ENCODE peak calls at places on chromosomes 5 and 9, in ten cellular contexts. M is IMR-90, Y is sigmoid colon, X is stomach, L is prostate gland, T is HCT116, R is adrenal gland, P is tibial nerve, V is GM12878, A is heart left ventricle. Z is an unnamed sample. For H3K4me1, the result is how much of the 10 kb centered on the place peaks cover.

GRCh38 chr9:92406506-92406905 is 2.1 kb upstream of the OGN start:
- DNase-seq in V (peak), A (no peak), X (no peak), T (no peak), R (peak), M (no peak), L (peak), P (no peak), Y (peak), Z (peak)

GRCh38 chr9:108634669-108635462 is 220.9 kb downstream of the ACTL7B start:
- DNase-seq in R (no peak), Y (no peak), M (no peak), A (no peak), V (no peak), T (peak), X (no peak), L (no peak), P (no peak), Z (no peak)

GRCh38 chr9:131714161-131714646 is 25.7 kb downstream of the RAPGEF1 start:
- DNase-seq in P (no peak), Y (peak), M (peak), T (no peak), V (no peak), R (no peak), L (peak), X (peak), A (peak), Z (no peak)

GRCh38 chr5:168370826-168371225 is 79.4 kb downstream of the WWC1 start:
- DNase-seq in A (no peak), R (no peak), P (no peak), T (no peak), V (no peak), Y (no peak), L (no peak), M (no peak), X (no peak), Z (no peak)

GRCh38 chr9:134488251-134488900 is 153.2 kb upstream of the COL5A1 start:
- DNase-seq in Y (peak), P (peak), M (no peak), A (no peak), L (no peak), T (no peak), V (no peak), X (no peak), R (no peak), Z (no peak)

GRCh38 chr9:4048441-4048840 is 251.4 kb downstream of the GLIS3 start:
- DNase-seq in L (no peak), M (peak), V (no peak), A (no peak), R (no peak), T (no peak), P (no peak), X (no peak), Y (no peak), Z (no peak)

GRCh38 chr5:22901885-22902284 is 48.7 kb upstream of the CDH12 start:
- DNase-seq in A (peak), M (no peak), L (no peak), V (no peak), Y (no peak), T (no peak), X (no peak), P (no peak), R (no peak), Z (peak)

GRCh38 chr9:129702563-129702962 is 37.1 kb downstream of the PRRX2 start:
- DNase-seq in M (peak), R (no peak), L (peak), A (no peak), T (no peak), Y (no peak), V (no peak), P (no peak), X (peak), Z (peak)

GRCh38 chr5:171318026-171318425 is 9.0 kb downstream of the TLX3 start:
- DNase-seq in Y (no peak), T (no peak), A (no peak), V (no peak), R (no peak), P (no peak), M (no peak), X (no peak), L (no peak), Z (no peak)

GRCh38 chr5:132484386-132484715 is 6.2 kb downstream of the IRF1 start:
- DNase-seq in P (no peak), Y (peak), M (no peak), L (no peak), V (no peak), R (peak), A (peak), X (peak), T (no peak), Z (peak)

GRCh38 chr9:114382951-114383865 is 4.6 kb downstream of the AKNA start:
- DNase-seq in M (peak), Y (peak), T (no peak), X (no peak), R (no peak), L (no peak), A (peak), V (no peak), P (no peak), Z (no peak)

GRCh38 chr9:68505681-68506409 is 34.8 kb downstream of the TMEM252 start:
- DNase-seq in T (no peak), Y (no peak), A (no peak), R (no peak), P (no peak), V (no peak), X (no peak), M (no peak), L (no peak), Z (no peak)

GRCh38 chr5:116088062-116088461 is 3.2 kb downstream of the COMMD10 start:
- DNase-seq in L (no peak), T (no peak), X (no peak), A (no peak), M (no peak), V (no peak), R (no peak), Y (no peak), P (no peak), Z (no peak)

GRCh38 chr9:91751922-91752321 is 198.1 kb downstream of the ROR2 start:
- DNase-seq in V (no peak), A (no peak), M (peak), R (no peak), T (no peak), Y (no peak), L (no peak), X (no peak), P (no peak), Z (no peak)

GRCh38 chr5:59799668-59800374 is 93.7 kb downstream of the PDE4D start:
- DNase-seq in P (no peak), R (no peak), X (no peak), A (no peak), M (peak), T (peak), V (peak), Y (no peak), L (peak), Z (no peak)

GRCh38 chr5:133698259-133698554 is 85.9 kb upstream of the FSTL4 start:
- DNase-seq in T (no peak), R (peak), M (no peak), V (no peak), A (no peak), L (no peak), P (no peak), X (no peak), Y (no peak), Z (no peak)

GRCh38 chr5:91162534-91163381 is 220.4 kb downstream of the ARRDC3 start:
- DNase-seq in M (peak), T (peak), V (peak), L (peak), Y (peak), A (no peak), X (peak), R (peak), P (peak), Z (peak)
- TF ChIP-seq POLR2A in M (no peak), T (no peak), V (no peak), L (no peak), Y (no peak), A (no peak), X (no peak), R (no peak), P (no peak), Z (no peak)

GRCh38 chr5:179619776-179620175 is 3.7 kb downstream of the HNRNPH1 start:
- DNase-seq in Y (no peak), L (no peak), X (no peak), A (no peak), V (no peak), M (peak), R (no peak), P (no peak), T (no peak), Z (no peak)
- H3K4me3 ChIP-seq in Y (peak), L (peak), X (peak), A (peak), V (peak), M (peak), R (no peak), P (peak), T (no peak), Z (no peak)

GRCh38 chr5:73636408-73636807 is 10.4 kb downstream of the ARHGEF28 start:
- DNase-seq in M (no peak), A (no peak), Y (no peak), P (no peak), R (no peak), X (no peak), T (no peak), L (no peak), V (no peak), Z (no peak)
- H3K4me1 ChIP-seq in M (under half), A (under half), Y (under half), P (under half), R (half or more), X (under half), T (under half), L (under half), V (under half), Z (under half)

GRCh38 chr5:172769598-172770373 is 1.2 kb downstream of the DUSP1 start:
- DNase-seq in Y (peak), M (peak), R (peak), L (no peak), T (no peak), A (peak), V (no peak), X (no peak), P (no peak), Z (no peak)
- TF ChIP-seq POLR2A in Y (peak), M (no peak), R (no peak), L (no peak), T (no peak), A (no peak), V (no peak), X (no peak), P (no peak), Z (peak)

GRCh38 chr5:7850533-7851239 is at the start of gene CFAP90:
- DNase-seq in A (peak), T (no peak), L (peak), P (no peak), M (peak), V (no peak), R (peak), Y (no peak), X (peak), Z (peak)

GRCh38 chr5:7852542-7852941 is 1.6 kb upstream of the CFAP90 start:
- DNase-seq in T (no peak), L (no peak), A (no peak), Y (no peak), P (no peak), V (no peak), X (no peak), M (peak), R (no peak), Z (no peak)

GRCh38 chr5:7850241-7850532 is 746 bp downstream of the CFAP90 start:
- DNase-seq in V (no peak), T (no peak), R (no peak), L (no peak), P (no peak), Y (peak), M (no peak), A (peak), X (no peak), Z (no peak)

GRCh38 chr5:7851617-7852289 is 820 bp upstream of the CFAP90 start:
- DNase-seq in M (no peak), P (no peak), L (peak), X (peak), T (no peak), R (no peak), A (no peak), Y (no peak), V (no peak), Z (no peak)

GRCh38 chr5:7851240-7851592 is 283 bp upstream of the CFAP90 start:
- DNase-seq in T (no peak), R (no peak), L (no peak), M (no peak), X (no peak), Y (no peak), A (no peak), P (no peak), V (no peak), Z (no peak)
- H3K4me3 ChIP-seq in T (no peak), R (no peak), L (peak), M (no peak), X (peak), Y (no peak), A (peak), P (peak), V (no peak), Z (peak)

DNA sequence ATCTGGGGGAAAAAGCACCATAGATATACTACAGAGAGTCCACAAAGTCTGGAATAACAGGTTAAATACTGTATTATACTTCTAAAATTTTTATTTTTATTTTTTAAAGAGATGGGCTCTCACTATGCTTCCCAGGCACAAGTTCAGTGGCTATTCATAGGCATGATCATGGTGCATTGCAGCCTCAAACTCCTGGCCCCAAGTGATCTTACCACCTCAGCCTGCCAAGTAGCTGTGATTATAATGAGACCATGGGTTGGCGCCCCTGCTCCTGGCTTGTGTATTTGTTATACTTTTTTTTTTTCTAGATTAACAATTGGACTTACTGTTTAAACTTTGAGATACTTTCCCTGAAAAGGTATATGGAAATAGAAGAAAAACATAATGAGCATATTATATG is 25.9 kb downstream of the ERBIN start:
- DNase-seq in M (no peak), R (no peak), P (no peak), V (no peak), T (no peak), L (no peak), X (no peak), Y (no peak), A (no peak), Z (no peak)
- H3K4me1 ChIP-seq in M (under half), R (under half), P (under half), V (under half), T (under half), L (under half), X (under half), Y (under half), A (under half), Z (under half)

GRCh38 chr5:179827684-179828083 is 7.0 kb downstream of the SQSTM1 start:
- DNase-seq in Y (peak), X (no peak), L (peak), V (no peak), R (peak), A (peak), T (no peak), M (peak), P (no peak), Z (no peak)
- TF ChIP-seq POLR2A in Y (no peak), X (no peak), L (no peak), V (peak), R (peak), A (no peak), T (no peak), M (no peak), P (no peak), Z (peak)

GRCh38 chr9:105307731-105308130 is 63.3 kb downstream of the SLC44A1 start:
- DNase-seq in T (no peak), Y (no peak), M (peak), R (no peak), V (no peak), P (no peak), X (no peak), L (no peak), A (no peak), Z (no peak)
- H3K4me3 ChIP-seq in T (no peak), Y (no peak), M (no peak), R (no peak), V (no peak), P (no peak), X (no peak), L (no peak), A (no peak), Z (no peak)